ENCODE peak calls at places on chromosomes 1 and 21, in ten cellular contexts. A, Z, U, Q, L, W, V, J, C and O are unnamed samples.
A peak's percentile ranks its signal among the peaks of the same experiment; 100 is the strongest.

GRCh38 chr21:34517491-34518245 is 5.7 kb upstream of the KCNE1 start:
- DNase-seq in A (no peak), Z (no peak), U (no peak), Q (no peak), L (no peak), W (no peak), V (no peak), J (no peak), C (no peak), O (no peak)

GRCh38 chr1:32351859-32352745 is 10.2 kb downstream of the FAM229A start:
- DNase-seq in A (peak; percentile 56), Z (no peak), U (peak; percentile 57), Q (no peak), L (no peak), W (peak; percentile 25), V (no peak), J (peak; percentile 87), C (no peak), O (no peak)

GRCh38 chr1:102174259-102174863 is 177.6 kb upstream of the OLFM3 start:
- DNase-seq in A (no peak), Z (no peak), U (no peak), Q (peak; percentile 44), L (no peak), W (peak; percentile 37), V (no peak), J (no peak), C (no peak), O (no peak)

GRCh38 chr21:37071561-37072238 is 1.2 kb downstream of the PIGP start:
- DNase-seq in A (peak; percentile 86), Z (no peak), U (peak; percentile 86), Q (no peak), L (no peak), W (peak; percentile 77), V (peak; percentile 61), J (peak; percentile 69), C (peak; percentile 14), O (peak; percentile 25)

GRCh38 chr21:34074283-34075098 is 1.1 kb downstream of the MRPS6 start:
- DNase-seq in A (peak; percentile 23), Z (no peak), U (no peak), Q (no peak), L (no peak), W (peak; percentile 33), V (no peak), J (peak; percentile 38), C (no peak), O (no peak)

GRCh38 chr1:52751589-52752306 is 25.5 kb downstream of the ZYG11B start:
- DNase-seq in A (peak; percentile 81), Z (no peak), U (peak; percentile 86), Q (no peak), L (no peak), W (no peak), V (no peak), J (no peak), C (no peak), O (no peak)

GRCh38 chr1:20318971-20319370 is 28.3 kb downstream of the VWA5B1 start:
- DNase-seq in A (no peak), Z (no peak), U (no peak), Q (no peak), L (no peak), W (no peak), V (no peak), J (no peak), C (no peak), O (no peak)

GRCh38 chr1:230768903-230769570 is 21.8 kb downstream of the CAPN9 start:
- DNase-seq in A (peak; percentile 38), Z (no peak), U (peak; percentile 51), Q (no peak), L (no peak), W (no peak), V (no peak), J (no peak), C (no peak), O (no peak)

GRCh38 chr1:235776396-235776795 is 90.3 kb downstream of the LYST start:
- DNase-seq in A (no peak), Z (no peak), U (no peak), Q (no peak), L (no peak), W (no peak), V (no peak), J (no peak), C (no peak), O (no peak)

GRCh38 chr1:6286266-6286665 is 25.4 kb upstream of the GPR153 start:
- DNase-seq in A (no peak), Z (no peak), U (no peak), Q (no peak), L (no peak), W (no peak), V (no peak), J (no peak), C (no peak), O (no peak)

GRCh38 chr1:230107941-230108340 is 40.9 kb downstream of the GALNT2 start:
- DNase-seq in A (no peak), Z (no peak), U (no peak), Q (no peak), L (no peak), W (no peak), V (no peak), J (no peak), C (no peak), O (no peak)

GRCh38 chr1:212935387-212935981 is 14.9 kb upstream of the VASH2 start:
- DNase-seq in A (no peak), Z (no peak), U (no peak), Q (no peak), L (no peak), W (no peak), V (no peak), J (no peak), C (no peak), O (no peak)

GRCh38 chr1:179856286-179856685 is 21.3 kb downstream of the TOR1AIP2 start:
- DNase-seq in A (no peak), Z (no peak), U (no peak), Q (no peak), L (no peak), W (no peak), V (no peak), J (no peak), C (no peak), O (no peak)

GRCh38 chr1:32250893-32251716 is at the start of gene LCK:
- DNase-seq in A (no peak), Z (no peak), U (no peak), Q (peak; percentile 51), L (no peak), W (no peak), V (no peak), J (no peak), C (peak; percentile 67), O (peak; percentile 71)

GRCh38 chr1:172835834-172836233 is 176.9 kb downstream of the FASLG start:
- DNase-seq in A (no peak), Z (no peak), U (no peak), Q (no peak), L (no peak), W (no peak), V (no peak), J (no peak), C (no peak), O (no peak)

DNA sequence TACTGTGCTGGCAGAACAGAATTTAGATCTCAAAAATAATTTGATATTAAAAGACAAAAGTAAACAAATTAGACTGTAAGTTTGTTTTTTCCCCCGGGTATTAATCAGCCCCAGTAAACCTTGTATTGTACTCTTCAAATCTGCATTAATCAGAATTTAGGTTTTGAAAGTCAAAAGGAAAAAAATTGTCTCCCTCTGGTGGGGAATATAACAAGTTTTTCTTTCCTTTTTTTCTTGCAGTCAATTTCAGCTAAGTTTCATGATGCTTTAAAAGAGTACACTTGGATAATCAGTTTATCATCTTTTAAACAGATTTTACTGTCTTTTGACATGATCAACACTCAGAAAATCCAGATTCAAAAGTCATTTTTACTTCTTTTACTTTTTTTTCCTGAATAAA is 134.5 kb upstream of the PKN2 start:
- DNase-seq in A (peak; percentile 3), Z (peak; percentile 7), U (peak; percentile 4), Q (no peak), L (no peak), W (peak; percentile 27), V (no peak), J (no peak), C (no peak), O (no peak)
- TF ChIP-seq CTCF in A (peak; percentile 23), Z (peak; percentile 29), U (peak; percentile 7), Q (peak; percentile 53), L (peak; percentile 46), W (no peak), V (no peak), J (no peak), C (no peak), O (no peak)

GRCh38 chr1:80441664-80442063 is 1359.1 kb upstream of the ADGRL2 start:
- DNase-seq in A (no peak), Z (no peak), U (no peak), Q (no peak), L (no peak), W (peak; percentile 34), V (no peak), J (no peak), C (no peak), O (no peak)
- TF ChIP-seq CTCF in A (no peak), Z (no peak), U (no peak), Q (peak; percentile 39), L (no peak), W (no peak), V (no peak), J (no peak), C (no peak), O (no peak)

GRCh38 chr1:27567183-27567526 is 36.8 kb downstream of the AHDC1 start:
- DNase-seq in A (no peak), Z (no peak), U (no peak), Q (no peak), L (no peak), W (no peak), V (no peak), J (peak; percentile 58), C (no peak), O (no peak)

GRCh38 chr1:27569506-27570382 is 34.2 kb downstream of the AHDC1 start:
- DNase-seq in A (no peak), Z (no peak), U (no peak), Q (peak; percentile 57), L (no peak), W (no peak), V (no peak), J (peak; percentile 63), C (no peak), O (no peak)

GRCh38 chr1:27567931-27568246 is 36.1 kb downstream of the AHDC1 start:
- DNase-seq in A (no peak), Z (no peak), U (no peak), Q (no peak), L (no peak), W (no peak), V (no peak), J (no peak), C (no peak), O (no peak)

GRCh38 chr1:27569088-27569459 is 34.9 kb downstream of the AHDC1 start:
- DNase-seq in A (no peak), Z (no peak), U (no peak), Q (no peak), L (no peak), W (peak; percentile 22), V (no peak), J (no peak), C (no peak), O (no peak)

GRCh38 chr1:27568247-27569087 is 35.5 kb downstream of the AHDC1 start:
- DNase-seq in A (peak; percentile 90), Z (peak; percentile 89), U (peak; percentile 94), Q (peak; percentile 97), L (peak; percentile 98), W (peak; percentile 97), V (no peak), J (peak; percentile 97), C (peak; percentile 96), O (peak; percentile 99)
- TF ChIP-seq CTCF in A (no peak), Z (no peak), U (no peak), Q (peak; percentile 91), L (peak; percentile 84), W (peak; percentile 64), V (peak; percentile 38), J (peak; percentile 72), C (peak; percentile 82), O (peak; percentile 75)

GRCh38 chr1:35506960-35507901 is 50.0 kb downstream of the KIAA0319L start:
- DNase-seq in A (no peak), Z (no peak), U (no peak), Q (no peak), L (no peak), W (no peak), V (no peak), J (no peak), C (no peak), O (peak; percentile 29)
- TF ChIP-seq CTCF in A (no peak), Z (no peak), U (no peak), Q (no peak), L (no peak), W (no peak), V (no peak), J (no peak), C (no peak), O (no peak)